ENCODE peak calls at places on chromosomes 4 and X, in eight cellular contexts. S is ACHN; Q is tibial artery; G is fibroblast of mammary gland; O is activated CD4-positive, alpha-beta T cell treated with anti-CD3 and anti-CD28 coated beads for 4 hours; I is GM03348; J is WTC11; K is astrocyte of the spinal cord. R is an unnamed sample.

GRCh38 chr4:41358626-41359025 is 101.9 kb downstream of the UCHL1 start:
- DNase-seq in S (no peak), Q (no peak), G (no peak), O (no peak), I (no peak), J (no peak), K (no peak), R (peak; percentile 49)

GRCh38 chr4:118920247-118920646 is 31.6 kb downstream of the SYNPO2 start:
- DNase-seq in S (no peak), Q (peak; percentile 76), G (peak; percentile 19), O (no peak), I (no peak), J (no peak), K (peak; percentile 59), R (peak; percentile 41)

GRCh38 chr4:102578819-102579218 is 77.7 kb downstream of the NFKB1 start:
- DNase-seq in S (no peak), Q (no peak), G (no peak), O (no peak), I (no peak), J (peak; percentile 72), K (peak; percentile 14), R (no peak)

GRCh38 chr4:8647094-8647570 is 54.6 kb downstream of the CPZ start:
- DNase-seq in S (no peak), Q (no peak), G (no peak), O (no peak), I (no peak), J (no peak), K (no peak), R (no peak)

GRCh38 chr4:25500626-25501318 is 123.7 kb downstream of the ANAPC4 start:
- DNase-seq in S (no peak), Q (no peak), G (no peak), O (no peak), I (no peak), J (no peak), K (no peak), R (no peak)

GRCh38 chrX:13078739-13079444 is 34.5 kb upstream of the FAM9C start:
- DNase-seq in S (no peak), Q (peak; percentile 80), G (peak; percentile 90), O (no peak), I (peak; percentile 57), J (no peak), K (peak; percentile 91), R (peak; percentile 40)

GRCh38 chr4:83138979-83139378 is 24.4 kb upstream of the PLAC8 start:
- DNase-seq in S (no peak), Q (no peak), G (no peak), O (no peak), I (no peak), J (no peak), K (no peak), R (no peak)

GRCh38 chr4:1604706-1605205 is 79.4 kb downstream of the FAM53A start:
- DNase-seq in S (no peak), Q (no peak), G (no peak), O (peak; percentile 37), I (no peak), J (no peak), K (no peak), R (no peak)

GRCh38 chr4:168188754-168189153 is 96.4 kb downstream of the ANXA10 start:
- DNase-seq in S (no peak), Q (no peak), G (no peak), O (no peak), I (no peak), J (no peak), K (no peak), R (no peak)

GRCh38 chrX:6021316-6022091 is 207.2 kb downstream of the NLGN4X start:
- DNase-seq in S (peak; percentile 17), Q (no peak), G (peak; percentile 21), O (no peak), I (peak; percentile 4), J (peak; percentile 50), K (peak; percentile 44), R (no peak)

GRCh38 chr4:72706633-72707032 is 137.6 kb upstream of the ADAMTS3 start:
- DNase-seq in S (no peak), Q (no peak), G (no peak), O (no peak), I (no peak), J (no peak), K (no peak), R (no peak)

GRCh38 chr4:141599853-141600252 is 36.5 kb upstream of the IL15 start:
- DNase-seq in S (no peak), Q (no peak), G (peak; percentile 39), O (no peak), I (no peak), J (no peak), K (no peak), R (no peak)

GRCh38 chr4:153450545-153450917 is 15.6 kb upstream of the TMEM131L start:
- DNase-seq in S (no peak), Q (no peak), G (no peak), O (no peak), I (no peak), J (no peak), K (no peak), R (no peak)

GRCh38 chr4:24778427-24779225 is 16.7 kb upstream of the SOD3 start:
- DNase-seq in S (no peak), Q (peak; percentile 74), G (peak; percentile 99), O (no peak), I (peak; percentile 81), J (no peak), K (peak; percentile 92), R (no peak)

GRCh38 chr4:25397305-25397704 is 20.2 kb downstream of the ANAPC4 start:
- DNase-seq in S (no peak), Q (no peak), G (no peak), O (no peak), I (no peak), J (no peak), K (no peak), R (no peak)

GRCh38 chr4:15303052-15303641 is 124.7 kb upstream of the C1QTNF7 start:
- DNase-seq in S (no peak), Q (no peak), G (peak; percentile 89), O (no peak), I (peak; percentile 63), J (no peak), K (peak; percentile 75), R (no peak)

GRCh38 chr4:182642831-182643230 is 274.4 kb downstream of the DCTD start:
- DNase-seq in S (peak; percentile 61), Q (no peak), G (peak; percentile 57), O (no peak), I (no peak), J (no peak), K (peak; percentile 54), R (no peak)

GRCh38 chr4:100986360-100986868 is 360.9 kb downstream of the PPP3CA start:
- DNase-seq in S (peak; percentile 22), Q (no peak), G (peak; percentile 41), O (no peak), I (no peak), J (peak; percentile 40), K (peak; percentile 32), R (no peak)

R was measured in heart left ventricle.